ENCODE peak calls at places on chromosome 2, in four cellular contexts. One of them, this sample, is unnamed. For H3K4me1, the result is how much of the 10 kb centered on the place peaks cover.

GRCh38 chr2:219553463-219553862 is 9.6 kb downstream of the TMEM198 start:
- DNase-seq in testis: no peak
- DNase-seq in neural progenitor cell: no peak
- DNase-seq in astrocyte: no peak
- DNase-seq in this sample: no peak

GRCh38 chr2:208315081-208315788 is 49.2 kb downstream of the PIKFYVE start:
- DNase-seq in astrocyte: peak
- DNase-seq in neural progenitor cell: no peak
- DNase-seq in testis: no peak
- DNase-seq in this sample: no peak

GRCh38 chr2:1854747-1855146 is 110.4 kb upstream of the PXDN start:
- DNase-seq in neural progenitor cell: peak
- DNase-seq in testis: peak
- DNase-seq in astrocyte: peak
- DNase-seq in this sample: no peak

GRCh38 chr2:240369725-240370585 is 65.5 kb upstream of the GPC1 start:
- DNase-seq in astrocyte: peak
- DNase-seq in testis: peak
- DNase-seq in neural progenitor cell: no peak
- DNase-seq in this sample: peak

GRCh38 chr2:114160263-114161001 is 270.5 kb downstream of the ACTR3 start:
- DNase-seq in testis: no peak
- DNase-seq in astrocyte: no peak
- DNase-seq in neural progenitor cell: no peak
- DNase-seq in this sample: no peak

GRCh38 chr2:54558188-54558975 is 102.3 kb downstream of the SPTBN1 start:
- DNase-seq in astrocyte: peak
- DNase-seq in neural progenitor cell: peak
- DNase-seq in testis: peak
- DNase-seq in this sample: peak

GRCh38 chr2:25032901-25033300 is 9.0 kb upstream of the EFR3B start:
- DNase-seq in neural progenitor cell: no peak
- DNase-seq in testis: no peak
- DNase-seq in astrocyte: no peak
- DNase-seq in this sample: no peak

GRCh38 chr2:1618191-1618961 is 125.9 kb downstream of the PXDN start:
- DNase-seq in testis: no peak
- DNase-seq in neural progenitor cell: no peak
- DNase-seq in astrocyte: no peak
- DNase-seq in this sample: no peak

GRCh38 chr2:141641462-141641861 is 489.4 kb downstream of the LRP1B start:
- DNase-seq in astrocyte: peak
- DNase-seq in neural progenitor cell: no peak
- DNase-seq in testis: no peak
- DNase-seq in this sample: no peak

GRCh38 chr2:133400411-133400810 is 167.9 kb downstream of the NCKAP5 start:
- DNase-seq in astrocyte: peak
- DNase-seq in testis: no peak
- DNase-seq in neural progenitor cell: no peak
- DNase-seq in this sample: no peak

GRCh38 chr2:136444323-136444722 is 321.0 kb upstream of the THSD7B start:
- DNase-seq in neural progenitor cell: peak
- DNase-seq in testis: no peak
- DNase-seq in astrocyte: no peak
- DNase-seq in this sample: no peak

GRCh38 chr2:193428336-193428818 is 1233.6 kb upstream of the TMEFF2 start:
- DNase-seq in astrocyte: no peak
- DNase-seq in neural progenitor cell: no peak
- DNase-seq in testis: no peak
- DNase-seq in this sample: no peak

GRCh38 chr2:191169456-191170300 is 18.9 kb upstream of the STAT4 start:
- DNase-seq in astrocyte: no peak
- DNase-seq in neural progenitor cell: no peak
- DNase-seq in testis: no peak
- DNase-seq in this sample: no peak

GRCh38 chr2:163252199-163252598 is 413.6 kb upstream of the KCNH7 start:
- DNase-seq in testis: no peak
- DNase-seq in astrocyte: no peak
- DNase-seq in neural progenitor cell: no peak
- DNase-seq in this sample: no peak

GRCh38 chr2:148602918-148603561 is 41.5 kb upstream of the EPC2 start:
- DNase-seq in testis: no peak
- DNase-seq in astrocyte: no peak
- DNase-seq in neural progenitor cell: no peak
- DNase-seq in this sample: no peak

GRCh38 chr2:109547280-109547679 is 66.5 kb downstream of the SEPTIN10 start:
- DNase-seq in testis: no peak
- DNase-seq in neural progenitor cell: no peak
- DNase-seq in astrocyte: no peak
- DNase-seq in this sample: no peak
- H3K4me1 ChIP-seq in testis: under half
- H3K4me1 ChIP-seq in neural progenitor cell: under half
- H3K4me1 ChIP-seq in astrocyte: under half
- H3K4me1 ChIP-seq in this sample: under half

DNA sequence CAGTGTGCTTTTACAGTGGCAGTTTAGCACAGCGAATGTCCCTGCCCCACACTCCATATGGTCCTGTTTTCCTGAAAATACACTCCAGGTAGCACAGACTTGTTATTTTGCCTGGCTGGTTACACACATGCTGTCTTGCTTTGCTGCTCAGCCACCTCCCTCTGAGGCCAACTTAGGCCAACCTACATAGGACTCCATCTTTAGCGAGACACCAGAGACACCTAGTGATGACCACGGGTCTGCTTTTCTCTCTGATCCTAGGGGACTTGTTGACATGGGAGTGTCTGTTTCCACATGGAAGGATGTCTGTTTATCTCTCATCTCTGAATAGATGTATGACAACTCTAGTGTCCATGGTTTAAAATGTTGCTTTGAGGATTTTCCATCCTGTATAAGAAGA is 43.3 kb downstream of the PLEKHB2 start:
- DNase-seq in testis: peak
- DNase-seq in neural progenitor cell: no peak
- DNase-seq in astrocyte: no peak
- DNase-seq in this sample: no peak
- TF ChIP-seq CTCF in testis: no peak
- TF ChIP-seq CTCF in neural progenitor cell: no peak
- TF ChIP-seq CTCF in astrocyte: no peak
- TF ChIP-seq CTCF in this sample: no peak

GRCh38 chr2:237467447-237468179 is 19.4 kb upstream of the MLPH start:
- DNase-seq in neural progenitor cell: no peak
- DNase-seq in astrocyte: no peak
- DNase-seq in testis: no peak
- DNase-seq in this sample: no peak
- H3K4me1 ChIP-seq in neural progenitor cell: under half
- H3K4me1 ChIP-seq in astrocyte: under half
- H3K4me1 ChIP-seq in testis: under half
- H3K4me1 ChIP-seq in this sample: under half

DNA sequence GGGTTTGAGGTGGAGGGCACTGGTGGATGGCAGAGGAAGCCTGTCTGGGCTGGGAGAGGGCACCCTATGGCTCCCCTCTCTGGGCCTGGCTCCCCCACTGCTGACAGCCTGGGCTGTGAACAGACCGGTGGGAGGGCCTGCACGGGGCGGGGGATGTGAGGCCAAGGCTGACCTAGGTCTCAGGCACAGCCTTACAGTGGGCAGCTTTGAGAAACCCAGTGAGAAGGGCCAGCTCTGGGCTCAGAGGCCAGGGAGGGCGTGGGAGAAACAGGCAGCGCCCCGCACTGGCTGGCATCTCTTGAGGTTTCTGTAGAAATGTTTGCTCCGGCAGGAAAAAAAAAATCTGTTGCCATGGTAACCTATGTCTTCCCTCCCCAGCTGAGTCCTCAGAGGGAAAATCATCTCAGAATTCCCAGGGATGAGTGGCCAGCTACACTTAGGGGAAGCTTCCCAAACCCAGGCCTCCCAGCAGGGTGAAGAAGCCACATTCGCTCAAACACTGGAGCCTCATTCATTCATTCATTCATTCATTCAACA is 71.7 kb upstream of the TAF1B start:
- DNase-seq in neural progenitor cell: peak
- DNase-seq in testis: peak
- DNase-seq in astrocyte: peak
- DNase-seq in this sample: no peak
- TF ChIP-seq CTCF in neural progenitor cell: no peak
- TF ChIP-seq CTCF in testis: no peak
- TF ChIP-seq CTCF in astrocyte: peak
- TF ChIP-seq CTCF in this sample: no peak